ENCODE peak calls at places on chromosome 13, in seven cellular contexts. One of them, this sample, is unnamed.

GRCh38 chr13:110187501-110188161 is 119.3 kb downstream of the COL4A1 start:
- DNase-seq in suprapubic skin: no peak
- DNase-seq in heart left ventricle: peak; percentile 63
- DNase-seq in EH: peak; percentile 75
- DNase-seq in fibroblast of lung: peak; percentile 71
- DNase-seq in stimulated activated CD4-positive, alpha-beta T cell treated with anti-CD3 and anti-CD28 coated beads, TNF-alpha, amount 100 ng/mL, for 48 hours: no peak
- DNase-seq in ELR: peak; percentile 45
- DNase-seq in this sample: peak; percentile 56

GRCh38 chr13:98481511-98481951 is 95.4 kb downstream of the STK24 start:
- DNase-seq in ELR: no peak
- DNase-seq in suprapubic skin: no peak
- DNase-seq in EH: no peak
- DNase-seq in fibroblast of lung: peak; percentile 43
- DNase-seq in stimulated activated CD4-positive, alpha-beta T cell treated with anti-CD3 and anti-CD28 coated beads, TNF-alpha, amount 100 ng/mL, for 48 hours: no peak
- DNase-seq in heart left ventricle: no peak
- DNase-seq in this sample: no peak

GRCh38 chr13:50721664-50721976 is 121.9 kb downstream of the DLEU7 start:
- DNase-seq in fibroblast of lung: no peak
- DNase-seq in ELR: no peak
- DNase-seq in stimulated activated CD4-positive, alpha-beta T cell treated with anti-CD3 and anti-CD28 coated beads, TNF-alpha, amount 100 ng/mL, for 48 hours: no peak
- DNase-seq in EH: no peak
- DNase-seq in heart left ventricle: no peak
- DNase-seq in suprapubic skin: no peak
- DNase-seq in this sample: no peak

GRCh38 chr13:111431241-111431640 is 110.8 kb downstream of the TEX29 start:
- DNase-seq in EH: no peak
- DNase-seq in stimulated activated CD4-positive, alpha-beta T cell treated with anti-CD3 and anti-CD28 coated beads, TNF-alpha, amount 100 ng/mL, for 48 hours: no peak
- DNase-seq in ELR: no peak
- DNase-seq in suprapubic skin: no peak
- DNase-seq in fibroblast of lung: no peak
- DNase-seq in heart left ventricle: no peak
- DNase-seq in this sample: no peak

GRCh38 chr13:24741016-24741662 is 22.8 kb upstream of the RNF17 start:
- DNase-seq in stimulated activated CD4-positive, alpha-beta T cell treated with anti-CD3 and anti-CD28 coated beads, TNF-alpha, amount 100 ng/mL, for 48 hours: no peak
- DNase-seq in EH: peak; percentile 8
- DNase-seq in ELR: peak; percentile 14
- DNase-seq in suprapubic skin: no peak
- DNase-seq in fibroblast of lung: no peak
- DNase-seq in heart left ventricle: no peak
- DNase-seq in this sample: no peak

GRCh38 chr13:51638497-51638871 is 54.2 kb downstream of the WDFY2 start:
- DNase-seq in stimulated activated CD4-positive, alpha-beta T cell treated with anti-CD3 and anti-CD28 coated beads, TNF-alpha, amount 100 ng/mL, for 48 hours: no peak
- DNase-seq in suprapubic skin: no peak
- DNase-seq in EH: peak; percentile 72
- DNase-seq in heart left ventricle: no peak
- DNase-seq in fibroblast of lung: no peak
- DNase-seq in ELR: peak; percentile 80
- DNase-seq in this sample: no peak

GRCh38 chr13:35733832-35734231 is 257.3 kb upstream of the MAB21L1 start:
- DNase-seq in fibroblast of lung: peak; percentile 24
- DNase-seq in stimulated activated CD4-positive, alpha-beta T cell treated with anti-CD3 and anti-CD28 coated beads, TNF-alpha, amount 100 ng/mL, for 48 hours: no peak
- DNase-seq in EH: no peak
- DNase-seq in heart left ventricle: no peak
- DNase-seq in suprapubic skin: no peak
- DNase-seq in ELR: no peak
- DNase-seq in this sample: no peak

GRCh38 chr13:95512957-95513356 is 39.6 kb upstream of the CLDN10 start:
- DNase-seq in stimulated activated CD4-positive, alpha-beta T cell treated with anti-CD3 and anti-CD28 coated beads, TNF-alpha, amount 100 ng/mL, for 48 hours: no peak
- DNase-seq in suprapubic skin: no peak
- DNase-seq in fibroblast of lung: no peak
- DNase-seq in heart left ventricle: no peak
- DNase-seq in ELR: no peak
- DNase-seq in EH: no peak
- DNase-seq in this sample: no peak

GRCh38 chr13:85565652-85566051 is 233.6 kb downstream of the SLITRK6 start:
- DNase-seq in fibroblast of lung: no peak
- DNase-seq in stimulated activated CD4-positive, alpha-beta T cell treated with anti-CD3 and anti-CD28 coated beads, TNF-alpha, amount 100 ng/mL, for 48 hours: no peak
- DNase-seq in ELR: peak; percentile 10
- DNase-seq in heart left ventricle: no peak
- DNase-seq in suprapubic skin: no peak
- DNase-seq in EH: peak; percentile 63
- DNase-seq in this sample: no peak

This sample was measured in RPMI7951.